ENCODE peak calls at places on chromosomes 4 and X, in eight cellular contexts. N is omental fat pad, C is type B pancreatic cell, O is ovary, V is fibroblast of the aortic adventitia, U is A549, G is lung, S is WERI-Rb-1. T is an unnamed sample.

GRCh38 chr4:140116442-140117104 is 37.4 kb downstream of the MAML3 start:
- DNase-seq in O (no peak), V (no peak), N (no peak), S (no peak), G (no peak), C (no peak), U (peak; percentile 48), T (peak; percentile 35)

GRCh38 chrX:47540754-47541538 is 20.1 kb upstream of the ARAF start:
- DNase-seq in V (peak; percentile 91), S (peak; percentile 73), U (peak; percentile 91), G (peak; percentile 83), C (no peak), O (peak; percentile 79), N (no peak), T (peak; percentile 74)

GRCh38 chrX:69145714-69146113 is 19.5 kb downstream of the PJA1 start:
- DNase-seq in O (no peak), V (no peak), S (no peak), N (no peak), G (no peak), U (no peak), C (no peak), T (no peak)

GRCh38 chr4:140237616-140238352 is 83.8 kb upstream of the MAML3 start:
- DNase-seq in O (peak; percentile 76), C (peak; percentile 80), S (peak; percentile 83), G (peak; percentile 55), N (no peak), U (no peak), V (peak; percentile 99), T (peak; percentile 92)

GRCh38 chrX:85685843-85686242 is 306.4 kb upstream of the POF1B start:
- DNase-seq in N (no peak), V (no peak), S (no peak), O (no peak), G (no peak), C (no peak), U (no peak), T (no peak)

GRCh38 chr4:61231421-61231820 is 31.3 kb downstream of the ADGRL3 start:
- DNase-seq in N (no peak), U (no peak), S (no peak), O (no peak), G (no peak), C (no peak), V (no peak), T (no peak)

GRCh38 chr4:107318078-107318477 is 282.0 kb upstream of the DKK2 start:
- DNase-seq in N (no peak), U (no peak), O (no peak), S (no peak), V (peak; percentile 18), C (no peak), G (no peak), T (no peak)

GRCh38 chrX:10240918-10241317 is 84.1 kb downstream of the CLCN4 start:
- DNase-seq in G (no peak), V (peak; percentile 89), C (no peak), O (no peak), N (no peak), U (peak; percentile 12), S (no peak), T (no peak)

GRCh38 chr4:53484911-53485459 is 106.3 kb downstream of the LNX1 start:
- DNase-seq in G (no peak), V (peak; percentile 81), N (no peak), O (no peak), S (no peak), U (no peak), C (no peak), T (no peak)

GRCh38 chr4:48329976-48330375 is 11.4 kb upstream of the SLAIN2 start:
- DNase-seq in U (peak; percentile 19), S (no peak), N (no peak), V (peak; percentile 92), G (no peak), O (no peak), C (no peak), T (no peak)

DNA sequence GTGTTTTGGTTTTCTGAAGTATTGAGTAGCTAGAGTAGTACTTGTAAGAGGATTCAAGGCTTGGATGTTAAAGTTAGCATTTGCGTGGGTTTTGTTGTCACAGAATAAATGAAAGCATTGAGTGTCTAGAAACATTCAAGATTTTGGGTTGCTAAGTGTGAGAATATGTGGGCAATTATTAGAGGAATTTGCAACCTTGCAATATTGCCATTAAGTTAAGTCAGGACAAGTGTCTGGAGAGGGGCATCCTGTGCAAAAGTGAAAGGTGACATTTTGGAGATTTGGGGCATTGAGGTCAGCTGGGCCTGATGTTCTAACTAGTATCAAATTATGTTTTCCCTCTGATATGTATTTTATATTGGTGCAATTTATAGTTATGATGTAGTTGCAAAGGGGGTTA is 533.9 kb upstream of the GRID2 start:
- DNase-seq in N (no peak), S (no peak), V (no peak), C (no peak), G (no peak), U (no peak), O (no peak), T (no peak)
- TF ChIP-seq CTCF in N (no peak), S (no peak), V (no peak), C (no peak), G (no peak), U (no peak), O (no peak), T (no peak)

DNA sequence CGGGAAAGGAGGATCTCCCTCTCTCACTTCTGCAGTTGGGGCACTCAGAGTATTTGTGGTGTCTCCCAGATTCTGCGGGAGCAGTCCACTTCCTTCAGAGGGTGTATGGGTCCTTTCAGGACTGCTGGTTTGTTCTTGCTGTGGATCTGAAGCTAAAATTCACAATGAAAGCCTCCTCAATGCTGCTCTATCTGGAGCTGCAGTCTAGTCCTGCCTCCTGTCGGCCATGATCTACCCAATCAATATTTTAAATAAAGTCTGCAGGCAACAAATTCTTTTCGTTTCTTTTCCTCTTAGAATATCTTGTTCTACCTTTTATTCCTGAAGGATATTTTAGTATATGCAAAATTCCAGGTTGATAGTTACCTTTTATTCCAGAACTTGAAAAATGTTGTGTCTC is 226.1 kb upstream of the AR start:
- DNase-seq in N (no peak), S (no peak), C (no peak), U (no peak), G (no peak), O (no peak), V (no peak), T (no peak)
- TF ChIP-seq CTCF in N (no peak), S (no peak), C (no peak), U (no peak), G (no peak), O (no peak), V (no peak), T (no peak)

GRCh38 chr4:143558823-143559756 is 45.6 kb downstream of the SMARCA5 start:
- DNase-seq in N (no peak), G (peak; percentile 79), O (peak; percentile 36), V (peak; percentile 43), U (peak; percentile 63), C (no peak), S (peak; percentile 95), T (peak; percentile 73)
- TF ChIP-seq CTCF in N (no peak), G (peak; percentile 37), O (no peak), V (peak; percentile 32), U (peak; percentile 72), C (peak; percentile 19), S (peak; percentile 95), T (peak; percentile 68)

GRCh38 chr4:151488968-151489367 is 80.0 kb downstream of the FHIP1A start:
- DNase-seq in N (no peak), U (no peak), V (no peak), O (no peak), S (no peak), C (no peak), G (no peak), T (no peak)

GRCh38 chr4:151486166-151486565 is 77.2 kb downstream of the FHIP1A start:
- DNase-seq in U (no peak), S (no peak), N (no peak), O (no peak), V (peak; percentile 32), G (no peak), C (no peak), T (no peak)

GRCh38 chr4:151484396-151485102 is 75.6 kb downstream of the FHIP1A start:
- DNase-seq in S (no peak), G (no peak), V (peak; percentile 78), C (no peak), O (no peak), N (no peak), U (peak; percentile 21), T (no peak)

GRCh38 chr4:151485541-151486131 is 76.7 kb downstream of the FHIP1A start:
- DNase-seq in G (no peak), S (no peak), U (no peak), C (no peak), N (no peak), O (no peak), V (no peak), T (no peak)

GRCh38 chr4:151489462-151490203 is 80.7 kb downstream of the FHIP1A start:
- DNase-seq in U (peak; percentile 1), S (peak; percentile 26), V (no peak), O (no peak), C (no peak), N (no peak), G (peak; percentile 79), T (peak; percentile 61)
- TF ChIP-seq CTCF in U (no peak), S (peak; percentile 64), V (no peak), O (no peak), C (no peak), N (no peak), G (no peak), T (peak; percentile 61)

DNA sequence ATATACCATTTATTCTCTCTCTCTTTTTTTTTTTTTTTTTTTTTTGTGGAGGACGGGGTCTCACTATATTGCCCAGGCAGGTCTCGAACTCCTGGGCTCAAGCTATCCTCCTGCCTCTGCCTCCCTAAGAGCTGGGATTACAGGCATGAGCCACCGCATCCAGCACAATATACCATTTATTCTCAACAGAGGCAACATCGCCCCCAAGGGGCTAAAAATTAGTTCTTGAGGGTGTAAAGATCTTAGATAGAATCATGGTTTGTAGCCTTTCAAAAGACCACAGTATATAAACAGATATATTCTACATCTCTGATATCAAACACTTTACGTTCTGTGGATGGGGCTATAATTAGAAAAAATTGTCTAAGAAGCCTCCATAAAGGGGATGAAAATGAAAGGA is 39.8 kb upstream of the TCEAL2 start:
- DNase-seq in U (no peak), C (no peak), N (no peak), G (no peak), V (no peak), S (no peak), O (no peak), T (no peak)
- TF ChIP-seq CTCF in U (no peak), C (no peak), N (no peak), G (no peak), V (no peak), S (no peak), O (no peak), T (no peak)

GRCh38 chr4:42330291-42330690 is 67.0 kb upstream of the SHISA3 start:
- DNase-seq in O (no peak), N (no peak), V (no peak), G (no peak), U (no peak), S (no peak), C (no peak), T (no peak)
- TF ChIP-seq CTCF in O (no peak), N (no peak), V (no peak), G (no peak), U (no peak), S (no peak), C (no peak), T (no peak)

DNA sequence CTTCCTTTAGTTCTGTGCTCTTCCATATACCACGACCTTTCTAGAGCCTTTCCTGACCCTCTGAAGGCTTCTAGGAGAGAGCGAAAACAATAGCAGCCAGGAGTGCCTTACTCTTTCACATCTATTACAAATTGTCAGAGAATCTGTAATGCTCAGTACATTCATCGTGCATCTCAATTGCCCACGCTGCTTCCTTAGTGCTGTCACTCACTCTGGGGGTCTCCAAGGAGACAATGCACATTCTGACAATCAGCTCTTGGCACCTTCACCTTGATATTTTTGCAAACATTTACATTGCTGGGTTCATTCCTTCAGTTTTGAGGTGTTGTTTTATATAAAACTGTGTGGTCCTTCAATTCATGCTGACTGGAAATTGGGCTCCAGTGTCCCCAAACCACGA is 110.1 kb upstream of the GPR101 start:
- DNase-seq in V (no peak), S (no peak), G (no peak), U (no peak), C (no peak), N (no peak), O (no peak), T (no peak)
- TF ChIP-seq CTCF in V (no peak), S (no peak), G (no peak), U (no peak), C (no peak), N (no peak), O (no peak), T (no peak)

T was measured in BE2C.